ENCODE peak calls at places on chromosomes 16 and 17, in seven cellular contexts. One of them, this sample, is unnamed.

GRCh38 chr16:73064227-73064995 is 16.5 kb upstream of the ZFHX3 start:
- DNase-seq in fibroblast of villous mesenchyme: peak; percentile 55
- DNase-seq in mucosa of descending colon: peak; percentile 50
- DNase-seq in kidney: peak; percentile 64
- DNase-seq in gastrocnemius medialis: peak; percentile 38
- DNase-seq in cardiac fibroblast: peak; percentile 86
- DNase-seq in AG10803: peak; percentile 71
- DNase-seq in this sample: no peak

GRCh38 chr16:53064179-53064578 is 9.4 kb downstream of the CHD9 start:
- DNase-seq in mucosa of descending colon: no peak
- DNase-seq in AG10803: no peak
- DNase-seq in kidney: no peak
- DNase-seq in gastrocnemius medialis: no peak
- DNase-seq in fibroblast of villous mesenchyme: no peak
- DNase-seq in cardiac fibroblast: no peak
- DNase-seq in this sample: no peak

GRCh38 chr17:33390479-33391027 is 97.5 kb upstream of the ASIC2 start:
- DNase-seq in mucosa of descending colon: no peak
- DNase-seq in fibroblast of villous mesenchyme: peak; percentile 92
- DNase-seq in AG10803: peak; percentile 82
- DNase-seq in gastrocnemius medialis: no peak
- DNase-seq in cardiac fibroblast: peak; percentile 19
- DNase-seq in kidney: peak; percentile 82
- DNase-seq in this sample: no peak

GRCh38 chr16:30649725-30650368 is 913 bp upstream of the PRR14 start:
- DNase-seq in mucosa of descending colon: no peak
- DNase-seq in cardiac fibroblast: no peak
- DNase-seq in AG10803: no peak
- DNase-seq in kidney: peak; percentile 89
- DNase-seq in fibroblast of villous mesenchyme: no peak
- DNase-seq in gastrocnemius medialis: no peak
- DNase-seq in this sample: no peak

GRCh38 chr17:79570653-79571052 is 40.2 kb downstream of the RBFOX3 start:
- DNase-seq in kidney: peak; percentile 44
- DNase-seq in fibroblast of villous mesenchyme: no peak
- DNase-seq in gastrocnemius medialis: no peak
- DNase-seq in AG10803: no peak
- DNase-seq in cardiac fibroblast: no peak
- DNase-seq in mucosa of descending colon: no peak
- DNase-seq in this sample: no peak

GRCh38 chr16:11052080-11052808 is 107.9 kb downstream of the CLEC16A start:
- DNase-seq in fibroblast of villous mesenchyme: no peak
- DNase-seq in cardiac fibroblast: no peak
- DNase-seq in gastrocnemius medialis: no peak
- DNase-seq in AG10803: no peak
- DNase-seq in mucosa of descending colon: no peak
- DNase-seq in kidney: no peak
- DNase-seq in this sample: peak; percentile 68

GRCh38 chr16:87382023-87382785 is 1.4 kb downstream of the FBXO31 start:
- DNase-seq in mucosa of descending colon: no peak
- DNase-seq in cardiac fibroblast: no peak
- DNase-seq in fibroblast of villous mesenchyme: no peak
- DNase-seq in AG10803: no peak
- DNase-seq in gastrocnemius medialis: no peak
- DNase-seq in kidney: no peak
- DNase-seq in this sample: no peak

GRCh38 chr16:86969716-86970115 is 347.5 kb downstream of the C16orf95 start:
- DNase-seq in cardiac fibroblast: no peak
- DNase-seq in mucosa of descending colon: no peak
- DNase-seq in gastrocnemius medialis: no peak
- DNase-seq in fibroblast of villous mesenchyme: no peak
- DNase-seq in AG10803: no peak
- DNase-seq in kidney: peak; percentile 39
- DNase-seq in this sample: no peak

GRCh38 chr17:6489016-6489550 is 44.8 kb downstream of the PIMREG start:
- DNase-seq in fibroblast of villous mesenchyme: no peak
- DNase-seq in gastrocnemius medialis: no peak
- DNase-seq in mucosa of descending colon: peak; percentile 5
- DNase-seq in kidney: peak; percentile 11
- DNase-seq in cardiac fibroblast: no peak
- DNase-seq in AG10803: no peak
- DNase-seq in this sample: no peak

GRCh38 chr16:88633684-88634140 is 4.7 kb upstream of the IL17C start:
- DNase-seq in cardiac fibroblast: no peak
- DNase-seq in fibroblast of villous mesenchyme: peak; percentile 44
- DNase-seq in kidney: peak; percentile 80
- DNase-seq in mucosa of descending colon: peak; percentile 65
- DNase-seq in gastrocnemius medialis: no peak
- DNase-seq in AG10803: no peak
- DNase-seq in this sample: no peak

GRCh38 chr17:28527859-28528258 is 21.7 kb downstream of the FOXN1 start:
- DNase-seq in kidney: no peak
- DNase-seq in AG10803: no peak
- DNase-seq in cardiac fibroblast: no peak
- DNase-seq in fibroblast of villous mesenchyme: no peak
- DNase-seq in gastrocnemius medialis: no peak
- DNase-seq in mucosa of descending colon: peak; percentile 72
- DNase-seq in this sample: no peak

GRCh38 chr16:85286970-85287814 is 174.9 kb upstream of the CIBAR2 start:
- DNase-seq in fibroblast of villous mesenchyme: peak; percentile 51
- DNase-seq in AG10803: peak; percentile 48
- DNase-seq in cardiac fibroblast: peak; percentile 26
- DNase-seq in gastrocnemius medialis: peak; percentile 78
- DNase-seq in mucosa of descending colon: no peak
- DNase-seq in kidney: peak; percentile 93
- DNase-seq in this sample: no peak

GRCh38 chr17:32962320-32962707 is 29.3 kb upstream of the SPACA3 start:
- DNase-seq in gastrocnemius medialis: no peak
- DNase-seq in kidney: no peak
- DNase-seq in mucosa of descending colon: no peak
- DNase-seq in AG10803: no peak
- DNase-seq in fibroblast of villous mesenchyme: peak; percentile 56
- DNase-seq in cardiac fibroblast: no peak
- DNase-seq in this sample: no peak

GRCh38 chr17:41530062-41531048 is 2.2 kb upstream of the KRT19 start:
- DNase-seq in gastrocnemius medialis: no peak
- DNase-seq in mucosa of descending colon: no peak
- DNase-seq in cardiac fibroblast: peak; percentile 87
- DNase-seq in fibroblast of villous mesenchyme: peak; percentile 96
- DNase-seq in AG10803: peak; percentile 67
- DNase-seq in kidney: peak; percentile 26
- DNase-seq in this sample: no peak

GRCh38 chr16:3183445-3184139 is 4.4 kb upstream of the OR1F1 start:
- DNase-seq in fibroblast of villous mesenchyme: no peak
- DNase-seq in gastrocnemius medialis: no peak
- DNase-seq in AG10803: no peak
- DNase-seq in cardiac fibroblast: no peak
- DNase-seq in kidney: no peak
- DNase-seq in mucosa of descending colon: no peak
- DNase-seq in this sample: no peak
- H3K4me3 ChIP-seq in fibroblast of villous mesenchyme: peak overlapping the region; percentile 64
- H3K4me3 ChIP-seq in gastrocnemius medialis: peak overlapping the region; percentile 9
- H3K4me3 ChIP-seq in AG10803: peak overlapping the region; percentile 58
- H3K4me3 ChIP-seq in cardiac fibroblast: peak overlapping the region; percentile 59
- H3K4me3 ChIP-seq in kidney: no peak overlapping the region
- H3K4me3 ChIP-seq in mucosa of descending colon: no peak overlapping the region
- H3K4me3 ChIP-seq in this sample: peak overlapping the region; percentile 45

DNA sequence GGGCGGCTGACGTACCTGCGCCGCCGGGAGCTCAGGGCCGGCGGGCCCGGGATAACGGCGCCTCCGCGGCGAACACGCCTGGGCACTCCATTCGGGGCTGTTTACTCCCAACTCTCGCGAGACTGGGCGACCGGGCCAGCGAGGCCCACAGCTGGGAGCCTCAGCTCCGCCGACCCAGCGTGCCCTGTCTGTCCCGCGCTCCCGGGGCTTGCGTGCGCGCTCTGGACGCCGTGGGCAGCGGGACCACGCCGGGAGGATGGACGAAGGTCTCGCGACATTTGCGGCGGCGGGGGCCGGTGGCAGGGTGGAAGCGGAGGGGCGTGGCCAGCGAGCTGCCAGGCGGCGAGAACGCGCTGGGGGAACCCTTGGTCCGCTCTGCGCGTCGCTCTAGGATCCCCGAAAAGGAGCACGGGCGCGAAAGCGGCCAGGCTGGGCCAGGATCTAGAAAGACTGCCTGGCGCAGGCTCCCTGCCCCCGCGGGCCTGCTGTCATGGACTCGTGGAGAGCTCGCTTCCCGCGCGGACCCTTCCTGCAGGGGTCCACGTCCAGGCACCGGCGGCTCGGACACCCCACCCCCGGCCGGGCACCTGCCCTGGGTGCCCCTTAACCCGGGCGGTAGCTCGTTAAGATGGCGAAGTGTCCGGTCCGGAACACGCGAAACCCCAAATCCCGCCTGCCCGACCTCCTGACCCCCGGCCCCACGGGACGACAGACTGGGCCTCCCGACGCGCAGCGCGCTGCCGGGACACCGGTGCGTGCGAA is at the start of gene MBTPS1:
- DNase-seq in gastrocnemius medialis: peak; percentile 97
- DNase-seq in kidney: peak; percentile 100
- DNase-seq in fibroblast of villous mesenchyme: peak; percentile 98
- DNase-seq in mucosa of descending colon: peak; percentile 99
- DNase-seq in cardiac fibroblast: peak; percentile 99
- DNase-seq in AG10803: peak; percentile 98
- DNase-seq in this sample: peak; percentile 91
- TF ChIP-seq CTCF in gastrocnemius medialis: no peak
- TF ChIP-seq CTCF in kidney: no peak
- TF ChIP-seq CTCF in fibroblast of villous mesenchyme: no peak
- TF ChIP-seq CTCF in mucosa of descending colon: peak; percentile 33
- TF ChIP-seq CTCF in cardiac fibroblast: no peak
- TF ChIP-seq CTCF in AG10803: no peak
- TF ChIP-seq CTCF in this sample: no peak

DNA sequence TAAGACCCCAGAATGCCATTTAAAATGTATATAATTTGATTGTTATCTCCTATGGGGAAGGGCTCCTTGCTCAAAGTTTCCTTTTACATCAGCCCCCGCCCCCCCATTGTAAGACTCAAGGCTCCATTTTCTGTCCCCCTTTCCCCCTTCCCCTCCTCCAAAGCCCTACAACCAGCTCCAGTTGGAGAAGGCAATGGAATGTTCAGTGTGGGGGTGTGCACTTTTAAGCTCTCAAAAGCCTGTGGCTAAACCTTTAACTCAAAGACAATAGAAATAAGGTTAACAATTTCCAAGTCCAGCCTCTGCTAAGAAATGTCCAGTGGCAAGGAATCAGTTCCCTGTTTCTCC is 114.7 kb downstream of the NOG start:
- DNase-seq in gastrocnemius medialis: no peak
- DNase-seq in AG10803: peak; percentile 40
- DNase-seq in cardiac fibroblast: no peak
- DNase-seq in kidney: no peak
- DNase-seq in mucosa of descending colon: no peak
- DNase-seq in fibroblast of villous mesenchyme: no peak
- DNase-seq in this sample: no peak
- H3K4me3 ChIP-seq in gastrocnemius medialis: no peak overlapping the region
- H3K4me3 ChIP-seq in AG10803: no peak overlapping the region
- H3K4me3 ChIP-seq in cardiac fibroblast: no peak overlapping the region
- H3K4me3 ChIP-seq in kidney: no peak overlapping the region
- H3K4me3 ChIP-seq in mucosa of descending colon: no peak overlapping the region
- H3K4me3 ChIP-seq in fibroblast of villous mesenchyme: no peak overlapping the region
- H3K4me3 ChIP-seq in this sample: no peak overlapping the region

GRCh38 chr16:29312835-29313558 is 93.5 kb downstream of the NPIPB11 start:
- DNase-seq in fibroblast of villous mesenchyme: peak; percentile 54
- DNase-seq in kidney: no peak
- DNase-seq in cardiac fibroblast: no peak
- DNase-seq in gastrocnemius medialis: no peak
- DNase-seq in AG10803: no peak
- DNase-seq in mucosa of descending colon: no peak
- DNase-seq in this sample: no peak

GRCh38 chr16:29308644-29309546 is 97.6 kb downstream of the NPIPB11 start:
- DNase-seq in fibroblast of villous mesenchyme: no peak
- DNase-seq in AG10803: no peak
- DNase-seq in gastrocnemius medialis: no peak
- DNase-seq in mucosa of descending colon: no peak
- DNase-seq in cardiac fibroblast: no peak
- DNase-seq in kidney: peak; percentile 58
- DNase-seq in this sample: no peak

GRCh38 chr16:29311636-29312344 is 94.7 kb downstream of the NPIPB11 start:
- DNase-seq in mucosa of descending colon: no peak
- DNase-seq in cardiac fibroblast: no peak
- DNase-seq in fibroblast of villous mesenchyme: no peak
- DNase-seq in AG10803: no peak
- DNase-seq in gastrocnemius medialis: no peak
- DNase-seq in kidney: no peak
- DNase-seq in this sample: no peak

GRCh38 chr16:29313559-29313887 is 93.0 kb downstream of the NPIPB11 start:
- DNase-seq in fibroblast of villous mesenchyme: peak; percentile 7
- DNase-seq in kidney: no peak
- DNase-seq in mucosa of descending colon: no peak
- DNase-seq in gastrocnemius medialis: no peak
- DNase-seq in AG10803: no peak
- DNase-seq in cardiac fibroblast: no peak
- DNase-seq in this sample: no peak

GRCh38 chr16:29310852-29311314 is 95.6 kb downstream of the NPIPB11 start:
- DNase-seq in mucosa of descending colon: no peak
- DNase-seq in fibroblast of villous mesenchyme: no peak
- DNase-seq in kidney: peak; percentile 50
- DNase-seq in cardiac fibroblast: no peak
- DNase-seq in gastrocnemius medialis: no peak
- DNase-seq in AG10803: peak; percentile 49
- DNase-seq in this sample: no peak
- TF ChIP-seq CTCF in mucosa of descending colon: no peak
- TF ChIP-seq CTCF in fibroblast of villous mesenchyme: no peak
- TF ChIP-seq CTCF in kidney: no peak
- TF ChIP-seq CTCF in cardiac fibroblast: no peak
- TF ChIP-seq CTCF in gastrocnemius medialis: no peak
- TF ChIP-seq CTCF in AG10803: peak; percentile 36
- TF ChIP-seq CTCF in this sample: no peak

GRCh38 chr17:50952889-50953288 is 86.7 kb upstream of the TOB1 start:
- DNase-seq in mucosa of descending colon: no peak
- DNase-seq in gastrocnemius medialis: peak; percentile 15
- DNase-seq in fibroblast of villous mesenchyme: no peak
- DNase-seq in cardiac fibroblast: no peak
- DNase-seq in AG10803: no peak
- DNase-seq in kidney: no peak
- DNase-seq in this sample: no peak

GRCh38 chr17:50953831-50954601 is 87.9 kb upstream of the TOB1 start:
- DNase-seq in mucosa of descending colon: peak; percentile 69
- DNase-seq in AG10803: peak; percentile 73
- DNase-seq in gastrocnemius medialis: peak; percentile 92
- DNase-seq in fibroblast of villous mesenchyme: peak; percentile 89
- DNase-seq in cardiac fibroblast: peak; percentile 72
- DNase-seq in kidney: peak; percentile 87
- DNase-seq in this sample: no peak

GRCh38 chr17:50955160-50955559 is 89.0 kb upstream of the TOB1 start:
- DNase-seq in cardiac fibroblast: no peak
- DNase-seq in kidney: no peak
- DNase-seq in AG10803: no peak
- DNase-seq in fibroblast of villous mesenchyme: no peak
- DNase-seq in mucosa of descending colon: no peak
- DNase-seq in gastrocnemius medialis: peak; percentile 27
- DNase-seq in this sample: no peak

GRCh38 chr17:50954641-50955121 is 88.5 kb upstream of the TOB1 start:
- DNase-seq in fibroblast of villous mesenchyme: no peak
- DNase-seq in cardiac fibroblast: no peak
- DNase-seq in mucosa of descending colon: peak; percentile 27
- DNase-seq in AG10803: no peak
- DNase-seq in gastrocnemius medialis: no peak
- DNase-seq in kidney: no peak
- DNase-seq in this sample: no peak

DNA sequence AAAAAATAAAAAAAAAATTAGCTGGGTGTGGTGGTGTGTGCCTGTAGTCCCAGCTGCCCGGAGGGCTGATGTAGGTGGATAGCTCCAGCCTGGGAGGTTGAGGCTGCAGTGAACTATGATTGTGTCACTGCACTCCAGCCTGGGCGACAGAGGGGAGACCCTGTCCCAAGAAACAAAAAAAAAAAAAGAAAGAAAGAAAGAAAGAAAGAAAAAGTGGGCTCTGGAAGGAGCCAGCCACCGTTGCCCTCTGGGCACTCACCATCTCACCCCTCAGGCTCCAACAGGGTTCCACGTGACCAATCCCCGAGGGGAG is 87.3 kb upstream of the TOB1 start:
- DNase-seq in AG10803: no peak
- DNase-seq in kidney: no peak
- DNase-seq in fibroblast of villous mesenchyme: no peak
- DNase-seq in cardiac fibroblast: no peak
- DNase-seq in gastrocnemius medialis: no peak
- DNase-seq in mucosa of descending colon: no peak
- DNase-seq in this sample: no peak
- H3K4me3 ChIP-seq in AG10803: no peak overlapping the region
- H3K4me3 ChIP-seq in kidney: no peak overlapping the region
- H3K4me3 ChIP-seq in fibroblast of villous mesenchyme: no peak overlapping the region
- H3K4me3 ChIP-seq in cardiac fibroblast: no peak overlapping the region
- H3K4me3 ChIP-seq in gastrocnemius medialis: no peak overlapping the region
- H3K4me3 ChIP-seq in mucosa of descending colon: no peak overlapping the region
- H3K4me3 ChIP-seq in this sample: no peak overlapping the region

This sample was measured in GM12864.